ENCODE peak calls at places on chromosomes 16 and 17, in six cellular contexts. F is esophagus squamous epithelium, J is heart right ventricle, W is lower lobe of right lung, T is GM23338, A is left ventricle myocardium inferior. Z is an unnamed sample.

GRCh38 chr16:49970818-49971431 is 54.1 kb upstream of the CNEP1R1 start:
- DNase-seq in A (no peak), W (no peak), T (no peak), F (no peak), J (no peak), Z (no peak)

GRCh38 chr16:50839920-50840729 is 98.2 kb downstream of the CYLD start:
- DNase-seq in W (no peak), F (no peak), T (peak; percentile 31), J (no peak), A (no peak), Z (no peak)

GRCh38 chr16:12094537-12095265 is 118.2 kb downstream of the SNX29 start:
- DNase-seq in F (no peak), J (no peak), W (no peak), A (no peak), T (no peak), Z (no peak)

GRCh38 chr16:27928542-27928941 is 135.0 kb downstream of the GSG1L start:
- DNase-seq in F (no peak), J (no peak), A (no peak), W (no peak), T (peak; percentile 43), Z (no peak)

GRCh38 chr17:40355123-40355803 is 9.3 kb downstream of the GJD3 start:
- DNase-seq in J (peak; percentile 75), W (peak; percentile 82), T (peak; percentile 88), F (no peak), A (peak; percentile 79), Z (peak; percentile 92)

GRCh38 chr16:70476272-70477020 is 22.1 kb downstream of the FCSK start:
- DNase-seq in F (no peak), W (no peak), T (no peak), A (no peak), J (no peak), Z (peak; percentile 68)

GRCh38 chr16:85980686-85981085 is 81.7 kb downstream of the IRF8 start:
- DNase-seq in W (no peak), T (no peak), A (no peak), F (no peak), J (no peak), Z (no peak)

GRCh38 chr17:82239926-82240505 is 11.2 kb downstream of the SLC16A3 start:
- DNase-seq in T (no peak), F (no peak), J (no peak), A (no peak), W (no peak), Z (no peak)

GRCh38 chr17:35559495-35559894 is 1.1 kb downstream of the SLFN14 start:
- DNase-seq in T (no peak), J (no peak), A (no peak), W (no peak), F (no peak), Z (no peak)

GRCh38 chr16:2081201-2081600 is 33.4 kb downstream of the TSC2 start:
- DNase-seq in J (no peak), F (no peak), A (no peak), T (no peak), W (no peak), Z (no peak)

GRCh38 chr16:2083409-2083808 is 35.6 kb downstream of the TSC2 start:
- DNase-seq in W (no peak), T (no peak), A (no peak), J (no peak), F (no peak), Z (no peak)

GRCh38 chr16:2082983-2083364 is 35.2 kb downstream of the TSC2 start:
- DNase-seq in F (no peak), J (peak; percentile 45), A (no peak), T (no peak), W (no peak), Z (no peak)

GRCh38 chr16:2081685-2082084 is 33.9 kb downstream of the TSC2 start:
- DNase-seq in T (no peak), A (no peak), J (no peak), F (no peak), W (no peak), Z (no peak)

DNA sequence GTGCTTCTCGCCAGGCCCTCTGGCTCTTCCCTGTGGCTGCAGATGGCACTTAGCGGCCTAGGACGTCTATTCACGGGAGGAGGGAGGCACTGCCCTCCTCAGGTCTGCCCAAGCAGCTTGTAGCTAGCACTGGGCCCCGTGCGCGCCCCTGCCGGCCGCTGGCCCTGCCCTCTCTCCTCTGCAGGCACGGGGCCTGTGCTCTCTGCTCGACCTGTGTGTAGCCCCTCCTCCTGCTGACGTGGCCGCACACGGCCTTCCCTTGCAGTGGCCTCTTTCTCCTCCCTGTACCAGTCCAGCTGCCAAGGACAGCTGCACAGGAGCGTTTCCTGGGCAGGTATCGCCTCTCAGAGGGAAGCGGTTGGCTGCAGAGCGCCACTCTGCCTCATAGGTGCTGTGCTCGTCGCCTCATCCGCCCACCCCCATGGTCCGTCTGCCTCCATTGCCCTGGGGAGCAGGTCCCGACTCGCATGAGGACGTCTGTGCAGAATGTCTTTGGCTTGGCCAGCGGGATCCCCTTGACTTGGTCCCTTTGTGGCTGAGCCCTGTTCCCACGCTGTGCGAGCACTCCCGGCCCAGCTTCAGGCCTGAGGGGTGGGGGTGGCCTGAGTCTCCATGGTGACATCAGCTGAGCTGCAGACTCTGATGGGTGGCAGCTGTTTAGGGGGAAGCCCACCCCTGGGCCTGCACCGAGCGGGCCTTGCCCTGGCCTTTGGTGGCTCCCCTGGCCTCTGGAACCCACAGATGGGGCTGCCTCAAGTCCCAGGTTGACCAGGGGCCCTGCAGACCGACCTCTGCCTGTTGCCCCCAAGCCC is 34.6 kb downstream of the TSC2 start:
- DNase-seq in W (no peak), J (peak; percentile 34), F (no peak), A (no peak), T (no peak), Z (peak; percentile 75)
- H3K27ac ChIP-seq in W (peak overlapping the region; percentile 54), J (peak overlapping the region; percentile 20), F (peak overlapping the region; percentile 60), A (peak overlapping the region; percentile 65), T (no peak overlapping the region), Z (no peak overlapping the region)

GRCh38 chr17:6569391-6570302 is 13.3 kb upstream of the PITPNM3 start:
- DNase-seq in T (no peak), F (no peak), J (no peak), A (no peak), W (no peak), Z (no peak)

GRCh38 chr17:6568186-6568758 is 11.9 kb upstream of the PITPNM3 start:
- DNase-seq in W (no peak), J (no peak), A (no peak), F (no peak), T (no peak), Z (no peak)

GRCh38 chr17:6572997-6573396 is 16.6 kb upstream of the PITPNM3 start:
- DNase-seq in F (no peak), A (no peak), T (no peak), W (no peak), J (no peak), Z (no peak)

GRCh38 chr17:6570731-6571465 is 14.5 kb upstream of the PITPNM3 start:
- DNase-seq in J (no peak), W (no peak), F (no peak), A (no peak), T (no peak), Z (no peak)

GRCh38 chr17:6567528-6568185 is 11.3 kb upstream of the PITPNM3 start:
- DNase-seq in A (no peak), W (peak; percentile 69), J (no peak), T (peak; percentile 41), F (no peak), Z (no peak)
- TF ChIP-seq CTCF in A (no peak), W (no peak), J (no peak), T (no peak), F (no peak), Z (no peak)

GRCh38 chr16:20075243-20075642 is 1.6 kb upstream of the GPR139 start:
- DNase-seq in F (no peak), J (no peak), A (no peak), W (no peak), T (no peak), Z (no peak)

GRCh38 chr16:20073203-20074088 is at the start of gene GPR139:
- DNase-seq in W (no peak), F (no peak), T (peak; percentile 78), A (no peak), J (no peak), Z (no peak)

GRCh38 chr16:20079106-20079505 is 5.4 kb upstream of the GPR139 start:
- DNase-seq in F (no peak), A (no peak), W (no peak), J (no peak), T (no peak), Z (no peak)

GRCh38 chr16:20072524-20073202 is 1.0 kb downstream of the GPR139 start:
- DNase-seq in F (no peak), T (peak; percentile 13), J (no peak), W (no peak), A (no peak), Z (no peak)

GRCh38 chr16:20074089-20074956 is 633 bp upstream of the GPR139 start:
- DNase-seq in F (no peak), T (peak; percentile 68), W (no peak), A (no peak), J (no peak), Z (no peak)
- H3K4me3 ChIP-seq in F (no peak overlapping the region), T (peak overlapping the region; percentile 78), W (no peak overlapping the region), A (no peak overlapping the region), J (no peak overlapping the region), Z (no peak overlapping the region)

DNA sequence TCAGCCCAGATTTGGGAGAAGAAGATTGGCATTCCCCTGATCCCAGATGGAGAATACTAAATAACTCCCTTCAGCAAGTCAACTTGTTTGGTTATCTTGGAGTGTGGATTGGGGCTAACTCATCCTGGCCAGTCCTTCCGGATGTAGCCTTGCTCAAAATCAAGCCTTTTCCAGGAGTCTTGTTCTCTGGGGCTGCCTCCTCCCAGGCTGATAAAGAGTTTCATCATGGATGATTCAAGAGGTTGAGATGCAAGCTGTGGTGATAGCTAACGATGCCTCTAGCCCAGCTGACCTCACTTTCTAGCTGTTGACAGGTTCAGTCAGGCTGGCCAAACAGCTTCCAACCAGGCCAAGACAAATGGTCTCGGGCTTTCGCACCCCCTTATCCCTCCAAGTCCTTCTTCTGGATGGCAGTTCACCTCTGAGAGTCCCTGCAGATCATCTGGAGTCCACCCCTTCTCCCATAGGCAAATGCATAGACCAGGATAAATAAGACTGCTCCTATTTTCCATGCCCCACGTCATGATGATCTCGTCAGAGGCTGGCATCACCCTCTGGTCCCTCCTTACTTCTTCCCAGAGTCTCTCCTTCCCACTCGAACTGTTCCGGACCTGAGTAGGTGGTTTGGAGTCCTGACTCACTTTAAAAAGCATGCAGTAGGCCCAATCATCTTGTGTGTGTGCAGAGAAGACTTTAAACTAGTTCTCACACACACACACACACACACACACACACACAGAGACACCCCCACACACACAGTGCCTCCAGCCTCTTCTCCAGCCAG is 71.8 kb downstream of the SOX9 start:
- DNase-seq in J (peak; percentile 37), A (peak; percentile 63), W (no peak), T (no peak), F (no peak), Z (no peak)
- H3K27ac ChIP-seq in J (peak overlapping the region; percentile 20), A (peak overlapping the region; percentile 79), W (peak overlapping the region; percentile 58), T (no peak overlapping the region), F (peak overlapping the region; percentile 42), Z (no peak overlapping the region)

GRCh38 chr16:2858245-2859025 is 465 bp upstream of the PRSS22 start:
- DNase-seq in W (peak; percentile 90), J (no peak), T (peak; percentile 79), F (no peak), A (no peak), Z (peak; percentile 97)

GRCh38 chr16:2859686-2860265 is 1.8 kb upstream of the PRSS22 start:
- DNase-seq in W (no peak), T (no peak), J (no peak), F (no peak), A (no peak), Z (no peak)

GRCh38 chr16:2857451-2858244 is at the start of gene PRSS22:
- DNase-seq in F (no peak), A (no peak), J (no peak), W (peak; percentile 81), T (peak; percentile 80), Z (peak; percentile 83)

GRCh38 chr16:2856686-2857450 is 1.1 kb downstream of the PRSS22 start:
- DNase-seq in J (no peak), W (no peak), A (no peak), T (no peak), F (no peak), Z (peak; percentile 53)

GRCh38 chr16:2860826-2861567 is 3.0 kb upstream of the PRSS22 start:
- DNase-seq in W (no peak), T (peak; percentile 59), J (no peak), F (no peak), A (no peak), Z (no peak)
- TF ChIP-seq CTCF in W (no peak), T (no peak), J (no peak), F (no peak), A (no peak), Z (no peak)

Z was measured in pancreas.